ENCODE peak calls at places on chromosomes 12 and 14, in five cellular contexts. L is osteoblast, I is mammary epithelial cell, N is PC-3, P is breast epithelium. B is an unnamed sample.
A peak's percentile ranks its signal among the peaks of the same experiment; 100 is the strongest.

GRCh38 chr14:91113829-91114078 is at the start of gene DGLUCY:
- DNase-seq in L (peak; percentile 95), I (no peak), N (no peak), P (no peak), B (no peak)

GRCh38 chr14:30779210-30779609 is 95.1 kb upstream of the COCH start:
- DNase-seq in L (no peak), I (peak; percentile 28), N (peak; percentile 89), P (no peak), B (no peak)

GRCh38 chr12:6466184-6466573 is 4.3 kb downstream of the VAMP1 start:
- DNase-seq in L (no peak), I (no peak), N (no peak), P (no peak), B (no peak)

GRCh38 chr14:35687335-35687939 is 121.7 kb downstream of the RALGAPA1 start:
- DNase-seq in L (no peak), I (peak; percentile 25), N (peak; percentile 80), P (no peak), B (peak; percentile 62)

GRCh38 chr14:35286707-35287106 is 5.5 kb upstream of the PSMA6 start:
- DNase-seq in L (no peak), I (no peak), N (no peak), P (no peak), B (no peak)

GRCh38 chr14:41548666-41549065 is 58.0 kb upstream of the LRFN5 start:
- DNase-seq in L (no peak), I (no peak), N (no peak), P (no peak), B (no peak)

GRCh38 chr12:132275631-132276030 is 53.8 kb downstream of the GALNT9 start:
- DNase-seq in L (no peak), I (no peak), N (no peak), P (no peak), B (no peak)

GRCh38 chr14:48584031-48584430 is 908.6 kb upstream of the MDGA2 start:
- DNase-seq in L (no peak), I (peak; percentile 37), N (peak; percentile 42), P (no peak), B (no peak)

GRCh38 chr12:6471992-6472366 is 1.5 kb upstream of the VAMP1 start:
- DNase-seq in L (peak; percentile 91), I (peak; percentile 49), N (no peak), P (no peak), B (no peak)

GRCh38 chr12:31506907-31507306 is 84.0 kb downstream of the DENND5B start:
- DNase-seq in L (no peak), I (peak; percentile 23), N (no peak), P (no peak), B (peak; percentile 67)
- H3K4me1 ChIP-seq in L (peaks cover 3% of the 10 kb centered on the region), I (no peaks in the 10 kb centered on the region), N (peaks cover 27% of the 10 kb centered on the region), P (no peaks in the 10 kb centered on the region), B (peaks cover 10% of the 10 kb centered on the region)

DNA sequence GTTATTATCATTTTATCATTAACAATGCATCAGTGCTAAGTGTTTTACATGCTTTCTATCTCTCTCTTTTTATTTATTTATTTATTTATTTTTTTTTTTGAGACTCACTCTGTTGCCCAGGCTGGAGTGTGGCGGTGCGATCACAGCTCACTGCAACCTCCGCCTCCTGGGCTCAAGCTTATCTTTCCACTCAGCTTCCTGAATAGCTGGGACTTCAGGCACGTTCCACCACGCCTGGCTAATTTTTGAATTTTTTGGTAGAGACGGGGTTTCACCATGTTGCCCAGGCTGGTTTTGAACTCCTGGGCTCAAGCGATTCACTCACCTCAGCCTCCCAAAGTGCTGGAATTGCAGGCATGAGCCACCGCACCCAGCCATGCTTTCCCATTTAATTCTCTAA is 3.9 kb upstream of the BTG1 start:
- DNase-seq in L (no peak), I (no peak), N (no peak), P (no peak), B (peak; percentile 22)
- H3K27ac ChIP-seq in L (no peak overlapping the region), I (no peak overlapping the region), N (no peak overlapping the region), P (no peak overlapping the region), B (no peak overlapping the region)

DNA sequence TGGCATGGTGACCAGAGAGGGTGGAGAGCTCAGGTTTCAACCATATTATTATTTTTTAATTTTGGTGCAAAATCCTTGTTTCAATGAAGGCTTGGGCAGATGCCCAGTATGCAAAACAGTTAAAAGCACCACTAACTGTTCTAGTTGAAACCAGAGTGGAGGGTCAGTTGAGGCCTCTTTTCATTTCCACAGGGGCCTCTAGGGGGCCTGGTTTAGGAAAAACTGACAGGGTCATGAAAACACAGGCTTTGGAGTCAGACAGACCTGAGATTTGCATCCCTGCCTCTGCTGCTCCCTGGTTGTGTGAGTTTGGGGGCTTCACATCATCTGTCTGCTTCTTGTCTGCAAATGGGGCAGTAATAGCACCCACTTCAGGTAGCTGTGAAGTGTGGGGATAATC is 3.3 kb upstream of the RPH3A start:
- DNase-seq in L (no peak), I (no peak), N (no peak), P (no peak), B (no peak)
- TF ChIP-seq CTCF in L (no peak), I (no peak), N (peak; percentile 46), P (no peak), B (peak; percentile 76)

GRCh38 chr14:61404637-61405036 is 83.3 kb downstream of the PRKCH start:
- DNase-seq in L (no peak), I (no peak), N (no peak), P (no peak), B (no peak)
- H3K4me1 ChIP-seq in L (no peaks in the 10 kb centered on the region), I (no peaks in the 10 kb centered on the region), N (no peaks in the 10 kb centered on the region), P (no peaks in the 10 kb centered on the region), B (no peaks in the 10 kb centered on the region)

GRCh38 chr12:13564266-13564810 is 367.8 kb downstream of the EMP1 start:
- DNase-seq in L (no peak), I (no peak), N (no peak), P (no peak), B (no peak)

GRCh38 chr12:13570005-13570694 is 373.6 kb downstream of the EMP1 start:
- DNase-seq in L (no peak), I (peak; percentile 58), N (no peak), P (no peak), B (no peak)

GRCh38 chr12:13562915-13563742 is 366.6 kb downstream of the EMP1 start:
- DNase-seq in L (peak; percentile 59), I (no peak), N (no peak), P (no peak), B (no peak)

GRCh38 chr12:13563743-13564125 is 367.2 kb downstream of the EMP1 start:
- DNase-seq in L (no peak), I (no peak), N (no peak), P (no peak), B (no peak)

DNA sequence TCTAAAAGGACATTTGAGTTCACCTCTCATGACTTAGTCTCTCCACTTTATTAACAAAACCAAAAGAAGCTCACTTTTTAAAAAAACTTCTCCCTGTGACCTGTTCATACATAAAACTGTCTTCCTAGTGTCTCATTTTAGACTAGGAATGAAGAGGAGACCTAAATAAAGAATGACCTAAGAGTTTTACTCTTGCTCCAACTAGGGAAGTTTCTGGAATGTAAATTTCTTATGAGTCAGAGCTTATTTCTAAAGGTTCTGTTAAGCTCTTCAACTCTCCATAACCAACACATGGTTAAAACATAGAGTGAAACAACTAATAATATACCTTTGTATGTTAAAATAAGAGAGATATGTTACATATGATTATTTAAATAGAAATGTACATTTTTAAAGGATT is 369.8 kb downstream of the EMP1 start:
- DNase-seq in L (no peak), I (peak; percentile 25), N (no peak), P (no peak), B (no peak)
- H3K27ac ChIP-seq in L (no peak overlapping the region), I (no peak overlapping the region), N (no peak overlapping the region), P (no peak overlapping the region), B (no peak overlapping the region)

GRCh38 chr12:95073698-95074520 is 491 bp upstream of the NR2C1 start:
- DNase-seq in L (no peak), I (no peak), N (no peak), P (no peak), B (peak; percentile 58)
- TF ChIP-seq CTCF in L (peak; percentile 86), I (peak; percentile 79), N (peak; percentile 86), P (peak; percentile 76), B (peak; percentile 83)

DNA sequence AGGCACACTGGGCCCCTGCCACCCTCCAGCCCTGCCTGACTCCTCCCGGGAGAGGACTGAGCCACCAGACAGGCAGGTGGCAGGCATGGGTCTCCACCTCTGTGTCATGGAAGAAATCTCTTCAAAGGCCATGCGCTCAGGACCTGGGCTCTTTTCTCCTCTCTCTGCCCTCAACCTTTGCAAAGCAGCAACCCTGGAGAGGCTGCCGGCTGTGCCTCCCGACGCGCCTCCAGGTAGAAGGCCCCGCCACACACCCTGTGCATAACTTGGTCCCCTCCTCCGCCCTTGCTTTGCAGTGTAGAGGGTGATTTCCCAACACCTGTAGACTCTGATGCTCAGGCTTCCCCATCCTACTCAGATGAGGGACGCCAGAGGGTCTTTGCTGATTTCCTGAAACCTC is 28.2 kb upstream of the TMEM179 start:
- DNase-seq in L (peak; percentile 25), I (no peak), N (no peak), P (no peak), B (no peak)
- H3K4me1 ChIP-seq in L (no peaks in the 10 kb centered on the region), I (no peaks in the 10 kb centered on the region), N (peaks cover 7% of the 10 kb centered on the region), P (no peaks in the 10 kb centered on the region), B (peaks cover 4% of the 10 kb centered on the region)

GRCh38 chr12:65454115-65454823 is 175.8 kb downstream of the MSRB3 start:
- DNase-seq in L (no peak), I (no peak), N (no peak), P (no peak), B (no peak)
- H3K27ac ChIP-seq in L (no peak overlapping the region), I (no peak overlapping the region), N (no peak overlapping the region), P (no peak overlapping the region), B (no peak overlapping the region)